ENCODE peak calls at places on chromosomes 12 and 14, in five cellular contexts. N is psoas muscle, Y is GM23338, V is MM.1S, I is trophoblast cell. W is an unnamed sample.

GRCh38 chr12:24600996-24601395 is 347.9 kb downstream of the BCAT1 start:
- DNase-seq in I (no peak), Y (no peak), N (no peak), V (no peak), W (no peak)

GRCh38 chr12:84161296-84161695 is 751.3 kb downstream of the SLC6A15 start:
- DNase-seq in I (no peak), N (no peak), V (no peak), Y (no peak), W (no peak)

GRCh38 chr12:6764011-6764828 is 1.9 kb upstream of the PTMS start:
- DNase-seq in N (peak; percentile 94), Y (peak; percentile 99), V (peak; percentile 91), I (peak; percentile 73), W (peak; percentile 86)

GRCh38 chr14:105399441-105399775 is 1.1 kb downstream of the TEX22 start:
- DNase-seq in I (no peak), Y (no peak), V (no peak), N (no peak), W (no peak)

GRCh38 chr12:106906715-106907114 is 49.0 kb upstream of the TMEM263 start:
- DNase-seq in Y (no peak), I (no peak), N (no peak), V (no peak), W (no peak)

GRCh38 chr14:56212541-56212940 is 94.3 kb downstream of the PELI2 start:
- DNase-seq in V (no peak), Y (no peak), N (no peak), I (no peak), W (no peak)

GRCh38 chr12:5497329-5498058 is 65.6 kb downstream of the NTF3 start:
- DNase-seq in V (no peak), I (no peak), N (no peak), Y (no peak), W (peak; percentile 99)

GRCh38 chr14:60724080-60724618 is at the start of gene SIX4:
- DNase-seq in N (peak; percentile 90), V (peak; percentile 67), I (peak; percentile 80), Y (peak; percentile 94), W (peak; percentile 17)

GRCh38 chr12:124767075-124767821 is 96.4 kb downstream of the SCARB1 start:
- DNase-seq in I (peak; percentile 80), V (peak; percentile 38), Y (peak; percentile 76), N (peak; percentile 88), W (peak; percentile 63)

GRCh38 chr12:124639407-124639806 is 72.0 kb upstream of the NCOR2 start:
- DNase-seq in N (no peak), V (no peak), Y (no peak), I (no peak), W (no peak)

DNA sequence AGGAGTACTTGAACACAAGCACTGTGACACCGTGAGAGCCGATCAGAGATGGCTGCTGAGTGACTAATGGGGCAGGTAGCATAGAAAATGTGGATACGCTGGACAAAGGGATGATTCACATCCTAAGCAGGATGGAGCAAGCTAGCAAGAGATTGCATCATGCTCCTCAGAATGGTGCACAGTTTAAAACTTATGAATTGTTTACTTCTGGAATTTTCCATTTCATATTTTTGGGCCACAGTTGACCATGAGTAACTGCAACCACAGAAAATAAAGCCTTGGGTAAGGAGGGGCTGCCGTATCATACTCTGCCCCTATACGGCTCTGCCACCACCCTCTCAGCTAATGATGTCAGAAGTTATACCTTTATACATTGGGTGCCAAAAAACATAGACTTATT is 23.3 kb upstream of the MARK3 start:
- DNase-seq in I (peak; percentile 84), Y (no peak), V (no peak), N (no peak), W (no peak)
- H3K4me3 ChIP-seq in I (no peak overlapping the region), Y (no peak overlapping the region), V (no peak overlapping the region), N (no peak overlapping the region), W (no peak overlapping the region)

DNA sequence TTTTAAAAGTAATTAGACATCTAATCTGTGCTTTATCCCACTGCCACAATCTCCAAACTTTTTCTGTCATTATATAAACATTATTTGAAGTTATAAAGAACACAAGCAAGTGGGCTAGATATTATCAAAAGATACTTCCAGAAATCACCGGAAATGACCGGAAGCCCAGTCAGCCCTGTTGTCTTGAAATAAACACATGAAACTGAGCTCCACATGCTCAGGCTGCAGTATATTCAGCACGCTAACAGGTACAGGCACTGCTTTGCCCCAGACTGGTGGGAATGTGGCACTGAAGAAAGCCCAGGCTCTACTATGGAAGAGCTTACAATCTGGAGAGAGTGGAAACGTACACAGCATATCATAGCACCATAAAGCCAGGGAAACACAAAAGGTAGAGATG is 158.9 kb upstream of the PLEKHG7 start:
- DNase-seq in I (no peak), Y (no peak), V (peak; percentile 85), N (no peak), W (no peak)
- H3K4me3 ChIP-seq in I (no peak overlapping the region), Y (no peak overlapping the region), V (no peak overlapping the region), N (no peak overlapping the region), W (no peak overlapping the region)

DNA sequence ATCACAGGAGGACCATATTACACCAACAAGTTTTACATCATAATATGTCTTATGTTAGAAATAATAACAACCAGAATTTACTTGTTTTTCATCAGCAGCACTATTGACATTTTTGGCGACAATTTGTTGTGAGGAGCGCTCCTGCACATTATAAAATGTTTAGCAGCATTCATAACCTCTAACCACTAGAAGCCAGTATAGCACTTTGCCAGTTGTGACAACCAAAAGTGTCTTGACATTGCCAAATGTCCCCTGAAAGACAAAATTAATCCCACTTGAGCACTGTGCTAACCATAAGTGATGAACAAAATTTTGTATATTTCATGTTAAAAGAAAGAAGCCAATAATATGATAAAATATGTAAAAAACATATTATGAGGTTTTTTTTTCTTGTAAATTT is 356.9 kb upstream of the LMO3 start:
- DNase-seq in N (no peak), V (no peak), I (no peak), Y (no peak), W (no peak)
- H3K4me3 ChIP-seq in N (no peak overlapping the region), V (no peak overlapping the region), I (no peak overlapping the region), Y (no peak overlapping the region), W (no peak overlapping the region)

GRCh38 chr12:41604830-41605229 is 416.7 kb downstream of the PDZRN4 start:
- DNase-seq in V (no peak), I (no peak), N (no peak), Y (no peak), W (no peak)
- H3K4me3 ChIP-seq in V (no peak overlapping the region), I (no peak overlapping the region), N (no peak overlapping the region), Y (no peak overlapping the region), W (no peak overlapping the region)

DNA sequence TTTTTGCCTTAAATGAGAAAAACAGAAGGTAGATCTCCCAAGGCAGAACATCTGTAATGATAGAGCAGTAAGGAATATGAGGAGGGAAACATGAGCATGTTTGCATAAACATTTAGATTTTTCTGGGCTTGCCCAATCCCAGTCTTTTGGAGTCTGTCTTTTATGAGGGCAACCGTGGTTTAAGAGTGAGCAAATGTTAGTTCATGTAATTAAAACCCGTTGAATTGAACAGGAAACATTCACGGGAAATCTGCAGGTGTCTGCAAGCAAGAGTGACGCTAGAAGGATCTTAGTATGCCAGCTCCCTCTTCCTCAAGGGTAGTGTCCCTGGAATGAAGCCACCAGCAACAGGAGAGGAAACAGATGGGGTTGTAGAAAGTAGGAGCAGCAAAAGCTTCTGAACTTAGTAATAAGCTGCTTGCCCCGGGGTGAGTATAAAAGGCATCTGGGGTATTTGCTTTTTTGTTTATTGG is 79.4 kb downstream of the ARF6 start:
- DNase-seq in I (peak; percentile 84), V (peak; percentile 6), Y (no peak), N (no peak), W (peak; percentile 51)
- H3K4me3 ChIP-seq in I (no peak overlapping the region), V (peak overlapping the region; percentile 47), Y (no peak overlapping the region), N (peak overlapping the region; percentile 35), W (no peak overlapping the region)

GRCh38 chr12:30652034-30652696 is 43.5 kb downstream of the IPO8 start:
- DNase-seq in I (no peak), V (no peak), Y (no peak), N (no peak), W (no peak)
- H3K4me3 ChIP-seq in I (no peak overlapping the region), V (no peak overlapping the region), Y (no peak overlapping the region), N (no peak overlapping the region), W (no peak overlapping the region)

GRCh38 chr12:21939435-21939834 is 1.8 kb downstream of the ABCC9 start:
- DNase-seq in I (no peak), V (no peak), Y (peak; percentile 30), N (no peak), W (no peak)
- H3K4me3 ChIP-seq in I (no peak overlapping the region), V (no peak overlapping the region), Y (no peak overlapping the region), N (peak overlapping the region; percentile 80), W (no peak overlapping the region)

DNA sequence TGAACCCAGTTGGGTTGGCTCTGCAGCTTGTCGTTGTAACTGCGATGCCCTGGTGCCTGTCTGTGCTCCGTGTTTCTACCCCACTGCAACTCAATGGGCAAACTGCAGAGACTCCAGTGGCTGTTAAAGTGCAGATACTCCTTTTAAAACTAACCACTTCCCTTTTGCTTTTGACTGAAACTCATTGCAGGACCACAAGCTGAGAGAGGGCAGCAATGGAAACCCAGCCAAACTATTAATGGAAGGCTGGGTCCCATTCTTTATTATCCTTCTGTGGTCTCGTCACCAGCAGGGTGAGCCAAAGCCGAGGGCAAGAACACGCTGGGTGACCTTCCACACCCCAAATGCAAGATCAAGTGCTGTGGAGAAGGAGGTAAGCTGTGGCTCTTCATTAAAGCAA is 910.4 kb downstream of the VRK1 start:
- DNase-seq in Y (no peak), N (no peak), I (no peak), V (peak; percentile 80), W (peak; percentile 22)
- H3K4me3 ChIP-seq in Y (no peak overlapping the region), N (no peak overlapping the region), I (no peak overlapping the region), V (no peak overlapping the region), W (no peak overlapping the region)

W was measured in small intestine.